ENCODE peak calls at places on chromosome 21, in seven cellular contexts. R is HCT116, E is GM12878, D is SK-N-SH, V is K562, L is H1, X is HepG2. U is an unnamed sample.

GRCh38 chr21:39114871-39115658 is 68.2 kb downstream of the PSMG1 start:
- DNase-seq in R (no peak), V (no peak), E (no peak), X (peak), L (no peak), D (no peak), U (no peak)

GRCh38 chr21:15604424-15604823 is 125.4 kb upstream of the USP25 start:
- DNase-seq in L (no peak), V (no peak), X (no peak), R (no peak), E (no peak), D (no peak), U (peak)

GRCh38 chr21:31366825-31367224 is 22.8 kb upstream of the TIAM1 start:
- DNase-seq in V (no peak), R (peak), X (no peak), E (no peak), D (no peak), L (no peak), U (no peak)

GRCh38 chr21:36320421-36321324 is 676 bp downstream of the MORC3 start:
- DNase-seq in D (peak), L (no peak), E (peak), R (peak), V (peak), X (peak), U (peak)

GRCh38 chr21:38499296-38499695 is 1.0 kb upstream of the ERG start:
- DNase-seq in L (no peak), X (no peak), V (no peak), D (no peak), E (no peak), R (no peak), U (no peak)

GRCh38 chr21:15084668-15085067 is 19.9 kb upstream of the NRIP1 start:
- DNase-seq in R (no peak), E (no peak), L (no peak), V (no peak), X (peak), D (no peak), U (no peak)

GRCh38 chr21:36773111-36773510 is 74.2 kb downstream of the SIM2 start:
- DNase-seq in V (no peak), D (no peak), R (no peak), X (peak), L (no peak), E (no peak), U (no peak)

GRCh38 chr21:35606578-35606977 is 453.7 kb downstream of the SETD4 start:
- DNase-seq in D (no peak), X (no peak), V (no peak), E (no peak), L (no peak), R (no peak), U (no peak)

GRCh38 chr21:15809818-15810217 is 80.0 kb downstream of the USP25 start:
- DNase-seq in V (no peak), L (no peak), D (no peak), X (no peak), R (no peak), E (no peak), U (no peak)

GRCh38 chr21:42105476-42105875 is 34.4 kb downstream of the UMODL1 start:
- DNase-seq in E (no peak), R (no peak), L (no peak), D (no peak), X (no peak), V (peak), U (no peak)

GRCh38 chr21:37535130-37535529 is 168.6 kb downstream of the DYRK1A start:
- DNase-seq in X (no peak), V (no peak), L (no peak), D (no peak), R (no peak), E (no peak), U (no peak)

GRCh38 chr21:38498057-38498833 is at the start of gene ERG:
- DNase-seq in E (no peak), L (no peak), V (no peak), X (no peak), D (no peak), R (no peak), U (no peak)

GRCh38 chr21:34648739-34649297 is 20.0 kb upstream of the CLIC6 start:
- DNase-seq in D (no peak), V (no peak), L (no peak), R (no peak), X (no peak), E (no peak), U (no peak)

GRCh38 chr21:36203603-36203889 is 46.9 kb downstream of the DOP1B start:
- DNase-seq in R (peak), L (no peak), E (peak), X (peak), D (peak), V (peak), U (no peak)

GRCh38 chr21:42769183-42769819 is 110.0 kb downstream of the WDR4 start:
- DNase-seq in X (no peak), L (no peak), E (no peak), D (no peak), V (no peak), R (no peak), U (no peak)

GRCh38 chr21:34558166-34558565 is 46.2 kb upstream of the KCNE1 start:
- DNase-seq in R (no peak), E (no peak), V (no peak), X (no peak), L (no peak), D (no peak), U (no peak)

GRCh38 chr21:42362198-42362597 is 4.1 kb downstream of the TFF1 start:
- DNase-seq in V (no peak), X (no peak), R (no peak), D (no peak), E (no peak), L (no peak), U (no peak)

GRCh38 chr21:15282666-15283065 is 217.9 kb upstream of the NRIP1 start:
- DNase-seq in R (no peak), V (no peak), E (no peak), D (no peak), L (no peak), X (no peak), U (no peak)

GRCh38 chr21:35203093-35204021 is 154.3 kb upstream of the RUNX1 start:
- DNase-seq in V (peak), L (no peak), R (no peak), D (no peak), X (no peak), E (no peak), U (no peak)

GRCh38 chr21:43034098-43034497 is 41.5 kb downstream of the CBS start:
- DNase-seq in R (no peak), D (no peak), E (no peak), V (no peak), L (no peak), X (no peak), U (no peak)

GRCh38 chr21:37866027-37866426 is 50.2 kb downstream of the KCNJ6 start:
- DNase-seq in R (no peak), X (no peak), L (no peak), D (no peak), E (no peak), V (no peak), U (no peak)

GRCh38 chr21:24046816-24047443 is 1560.4 kb downstream of the MRPL39 start:
- DNase-seq in V (no peak), D (no peak), E (no peak), L (no peak), X (no peak), R (no peak), U (no peak)

GRCh38 chr21:42574234-42575027 is 60.8 kb downstream of the SLC37A1 start:
- DNase-seq in L (no peak), X (peak), V (peak), R (no peak), D (peak), E (no peak), U (no peak)

GRCh38 chr21:14866859-14867560 is 197.8 kb downstream of the NRIP1 start:
- DNase-seq in X (no peak), V (no peak), R (no peak), E (no peak), L (no peak), D (no peak), U (no peak)

GRCh38 chr21:40567511-40567910 is 279.4 kb downstream of the DSCAM start:
- DNase-seq in V (no peak), X (no peak), R (no peak), E (no peak), L (no peak), D (no peak), U (no peak)

GRCh38 chr21:30097791-30098190 is 68.8 kb downstream of the CLDN17 start:
- DNase-seq in E (no peak), D (no peak), X (no peak), R (no peak), L (no peak), V (no peak), U (no peak)

GRCh38 chr21:30104246-30104645 is 62.4 kb downstream of the CLDN17 start:
- DNase-seq in X (no peak), L (no peak), V (no peak), D (no peak), E (no peak), R (no peak), U (no peak)

GRCh38 chr21:30101967-30102366 is 64.6 kb downstream of the CLDN17 start:
- DNase-seq in D (no peak), V (no peak), X (no peak), R (no peak), L (no peak), E (no peak), U (no peak)

GRCh38 chr21:30102881-30103280 is 63.7 kb downstream of the CLDN17 start:
- DNase-seq in X (no peak), D (no peak), V (no peak), R (no peak), E (no peak), L (no peak), U (peak)
- TF ChIP-seq YY1 in X (no peak), D (no peak), V (no peak), R (no peak), E (no peak), L (no peak), U (no peak)

DNA sequence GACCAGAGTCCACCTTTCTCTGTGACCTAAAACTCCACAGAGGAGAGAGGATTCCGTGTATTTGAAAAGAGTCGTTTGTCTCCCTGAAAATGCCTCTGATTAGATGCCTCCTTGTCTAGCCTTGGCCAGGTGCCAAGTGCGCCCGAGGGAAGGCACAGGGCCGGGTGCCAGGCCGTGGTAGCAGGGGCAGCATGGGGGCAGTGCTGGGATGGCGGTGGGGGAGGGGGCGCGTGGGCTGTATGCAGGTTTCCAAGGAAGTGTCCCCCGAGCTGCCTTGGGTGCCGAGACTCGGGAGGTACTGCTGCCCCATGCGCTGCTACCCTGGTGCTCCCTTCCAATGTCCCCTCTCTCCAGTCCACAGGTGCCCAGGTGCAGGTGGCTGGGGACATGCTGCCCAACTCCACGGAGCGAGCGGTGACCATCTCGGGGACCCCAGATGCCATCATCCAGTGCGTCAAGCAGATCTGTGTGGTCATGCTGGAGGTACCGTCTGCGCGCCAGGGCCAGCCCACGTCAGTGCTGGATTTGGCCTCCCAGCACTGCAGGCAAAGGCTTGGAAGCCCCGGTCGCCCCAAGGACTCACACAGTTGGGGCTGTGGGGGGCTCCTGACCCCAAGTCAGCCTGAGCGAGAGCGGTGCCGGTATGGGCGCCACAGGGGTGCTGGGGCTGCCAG is 70.9 kb upstream of the COL6A1 start:
- DNase-seq in X (no peak), D (peak), L (no peak), E (no peak), R (no peak), V (no peak), U (no peak)
- TF ChIP-seq YY1 in X (no peak), D (no peak), L (no peak), E (no peak), R (no peak), V (no peak), U (no peak)

GRCh38 chr21:32613436-32614043 is 1.4 kb upstream of the CFAP298 start:
- DNase-seq in X (no peak), V (peak), D (no peak), L (no peak), E (no peak), R (no peak), U (no peak)

GRCh38 chr21:32612075-32612998 is at the start of gene CFAP298:
- DNase-seq in L (peak), R (peak), D (peak), E (peak), X (peak), V (peak), U (peak)

GRCh38 chr21:32612999-32613337 is 791 bp upstream of the CFAP298 start:
- DNase-seq in R (no peak), D (no peak), L (no peak), X (no peak), V (no peak), E (no peak), U (no peak)

DNA sequence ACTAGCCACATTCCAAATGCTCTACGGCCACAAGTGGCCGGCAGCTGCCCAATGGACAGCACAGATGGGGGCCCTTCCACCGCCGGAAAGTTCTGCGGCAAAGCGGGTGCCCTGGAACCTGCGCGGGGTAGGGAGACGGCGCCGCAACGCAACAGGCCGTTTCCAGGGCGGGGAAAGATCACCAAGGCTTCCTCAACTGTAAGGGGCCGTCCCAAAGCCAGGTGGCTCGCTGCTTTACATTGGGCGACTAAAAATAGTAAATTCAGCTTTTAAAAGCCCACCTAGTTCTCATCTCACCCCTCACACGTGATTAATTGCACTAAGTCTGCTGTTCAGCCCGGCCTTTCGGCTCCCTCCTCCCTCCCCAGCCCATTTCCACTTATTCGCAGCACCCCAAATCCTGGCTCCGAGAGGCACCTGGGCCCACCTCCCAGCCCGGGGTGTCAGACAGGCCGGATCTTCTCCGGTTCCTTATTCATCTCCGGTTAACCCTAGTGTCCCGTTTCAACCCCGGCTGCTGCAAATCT is 643 bp downstream of the CFAP298 start:
- DNase-seq in E (no peak), X (no peak), V (peak), R (no peak), L (no peak), D (peak), U (no peak)
- TF ChIP-seq YY1 in E (no peak), X (no peak), V (no peak), R (no peak), L (no peak), D (no peak), U (no peak)

GRCh38 chr21:44049606-44050005 is 37.5 kb downstream of the TRAPPC10 start:
- DNase-seq in D (no peak), V (no peak), X (no peak), L (no peak), E (no peak), R (no peak), U (no peak)

GRCh38 chr21:44047996-44048560 is 36.0 kb downstream of the TRAPPC10 start:
- DNase-seq in E (no peak), D (no peak), R (no peak), V (no peak), X (no peak), L (no peak), U (no peak)

GRCh38 chr21:44049182-44049581 is 37.1 kb downstream of the TRAPPC10 start:
- DNase-seq in R (no peak), L (no peak), E (no peak), V (no peak), D (no peak), X (no peak), U (no peak)

GRCh38 chr21:44043613-44044012 is 31.5 kb downstream of the TRAPPC10 start:
- DNase-seq in L (no peak), X (no peak), R (no peak), V (peak), E (no peak), D (no peak), U (no peak)

DNA sequence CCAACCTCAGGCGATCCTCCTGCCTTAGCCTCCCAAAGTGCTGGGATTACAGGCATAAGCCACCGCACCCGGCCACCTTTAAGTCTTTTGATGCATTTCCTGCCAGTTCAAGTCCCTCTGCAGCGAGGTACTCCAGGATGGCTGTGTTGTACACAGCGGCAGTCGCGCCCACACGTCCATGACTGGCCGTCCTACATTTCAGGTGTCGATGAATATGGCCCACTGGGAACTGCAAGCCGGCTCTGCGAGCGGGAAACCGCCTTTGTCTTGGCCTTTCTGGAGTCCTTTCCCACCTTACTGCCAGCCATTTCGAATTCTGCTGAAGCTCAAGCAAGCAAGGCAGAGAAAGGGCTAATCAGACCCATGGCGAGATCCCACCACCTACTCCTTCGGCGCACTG is 34.6 kb downstream of the TRAPPC10 start:
- DNase-seq in E (no peak), V (no peak), D (no peak), X (no peak), L (no peak), R (no peak), U (no peak)
- TF ChIP-seq YY1 in E (no peak), V (no peak), D (no peak), X (no peak), L (no peak), R (no peak), U (no peak)

GRCh38 chr21:18449586-18449985 is 46.0 kb upstream of the TMPRSS15 start:
- DNase-seq in D (no peak), X (no peak), V (no peak), E (no peak), R (no peak), L (no peak), U (no peak)

DNA sequence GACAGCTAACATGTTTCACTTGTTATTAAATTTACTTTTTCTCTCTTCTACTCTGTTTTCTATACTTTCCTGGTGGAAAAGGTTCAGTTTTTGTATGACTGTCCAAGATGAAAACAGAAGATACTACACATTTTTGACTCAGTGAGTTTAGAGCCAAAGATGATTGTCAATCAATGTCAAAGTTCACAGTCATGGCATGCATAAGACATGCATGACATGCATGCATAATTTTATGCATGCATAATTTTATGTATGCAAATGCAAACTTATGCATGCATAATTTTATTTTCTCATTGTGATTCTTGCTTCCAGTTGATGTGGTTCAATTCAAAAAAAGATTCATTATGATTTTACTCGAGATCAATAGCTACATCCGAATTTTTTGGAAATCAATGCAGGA is 48.1 kb upstream of the TMPRSS15 start:
- DNase-seq in L (no peak), R (no peak), X (no peak), E (no peak), V (no peak), D (no peak), U (no peak)
- TF ChIP-seq YY1 in L (no peak), R (no peak), X (no peak), E (no peak), V (no peak), D (no peak), U (no peak)